ENCODE peak calls at places on chromosomes 11 and 22, in five cellular contexts. G, C, R, K and O are unnamed samples.

GRCh38 chr11:106286881-106287504 is 209.5 kb downstream of the AASDHPPT start:
- DNase-seq in G (no peak), C (no peak), R (no peak), K (no peak), O (no peak)

GRCh38 chr22:48177591-48177990 is 1415.1 kb downstream of the TBC1D22A start:
- DNase-seq in G (no peak), C (no peak), R (no peak), K (no peak), O (no peak)

GRCh38 chr11:73403541-73403940 is 27.3 kb downstream of the RELT start:
- DNase-seq in G (no peak), C (no peak), R (no peak), K (no peak), O (no peak)

GRCh38 chr11:115848080-115848479 is 343.9 kb upstream of the CADM1 start:
- DNase-seq in G (no peak), C (no peak), R (no peak), K (no peak), O (no peak)

GRCh38 chr11:75896843-75897419 is 81.9 kb downstream of the UVRAG start:
- DNase-seq in G (no peak), C (no peak), R (peak; percentile 40), K (peak; percentile 74), O (peak; percentile 63)

GRCh38 chr11:69718147-69718546 is 14.3 kb upstream of the FGF19 start:
- DNase-seq in G (no peak), C (no peak), R (no peak), K (peak; percentile 32), O (peak; percentile 6)

GRCh38 chr11:109939176-109939810 is 153.9 kb upstream of the ZC3H12C start:
- DNase-seq in G (no peak), C (peak; percentile 57), R (peak; percentile 85), K (peak; percentile 90), O (peak; percentile 85)

GRCh38 chr11:128610765-128611617 is 23.6 kb upstream of the ETS1 start:
- DNase-seq in G (no peak), C (peak; percentile 31), R (no peak), K (no peak), O (no peak)

GRCh38 chr11:27385245-27385644 is 22.2 kb upstream of the CCDC34 start:
- DNase-seq in G (no peak), C (no peak), R (peak; percentile 91), K (peak; percentile 97), O (peak; percentile 85)

GRCh38 chr22:17964647-17965046 is 59.7 kb downstream of the MICAL3 start:
- DNase-seq in G (no peak), C (no peak), R (no peak), K (no peak), O (no peak)

GRCh38 chr22:46600397-46600796 is 19.8 kb upstream of the GRAMD4 start:
- DNase-seq in G (no peak), C (no peak), R (no peak), K (no peak), O (no peak)

GRCh38 chr11:44364596-44364995 is 54.7 kb upstream of the ALX4 start:
- DNase-seq in G (no peak), C (no peak), R (no peak), K (no peak), O (no peak)
- H3K4me3 ChIP-seq in G (no peak overlapping the region), C (no peak overlapping the region), R (no peak overlapping the region), K (no peak overlapping the region), O (no peak overlapping the region)

DNA sequence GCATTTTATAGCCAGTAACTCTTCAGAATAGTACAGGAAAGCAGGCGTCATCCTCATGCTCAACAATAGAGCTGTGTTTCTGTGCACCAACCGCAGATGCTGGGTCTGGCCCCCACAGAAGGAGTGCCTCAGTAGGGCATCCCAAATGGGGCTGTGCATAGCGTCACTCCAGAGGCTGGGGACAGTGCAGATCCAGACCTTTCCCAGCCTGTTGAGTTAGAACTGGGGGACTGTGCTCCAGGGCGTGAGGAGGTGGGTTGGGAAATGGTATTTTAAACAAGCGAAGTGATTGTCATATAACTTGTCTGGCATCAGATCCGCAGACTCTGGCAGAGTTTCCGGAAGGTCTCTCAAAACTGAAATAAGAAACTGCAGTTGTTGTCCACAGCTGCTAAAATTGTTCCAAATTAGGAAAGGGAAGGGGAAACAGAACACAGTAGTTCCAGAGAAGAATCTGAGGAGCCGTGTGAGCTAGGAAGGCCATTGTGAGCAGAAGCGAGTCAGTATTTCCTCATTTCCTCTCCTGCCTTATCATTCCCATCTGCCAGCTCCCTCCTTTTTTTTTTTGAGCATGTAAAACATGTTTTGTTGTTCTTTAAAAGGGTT is 52.2 kb downstream of the JAM3 start:
- DNase-seq in G (no peak), C (no peak), R (peak; percentile 64), K (peak; percentile 78), O (peak; percentile 65)
- H3K4me3 ChIP-seq in G (no peak overlapping the region), C (no peak overlapping the region), R (peak overlapping the region; percentile 43), K (no peak overlapping the region), O (peak overlapping the region; percentile 16)

DNA sequence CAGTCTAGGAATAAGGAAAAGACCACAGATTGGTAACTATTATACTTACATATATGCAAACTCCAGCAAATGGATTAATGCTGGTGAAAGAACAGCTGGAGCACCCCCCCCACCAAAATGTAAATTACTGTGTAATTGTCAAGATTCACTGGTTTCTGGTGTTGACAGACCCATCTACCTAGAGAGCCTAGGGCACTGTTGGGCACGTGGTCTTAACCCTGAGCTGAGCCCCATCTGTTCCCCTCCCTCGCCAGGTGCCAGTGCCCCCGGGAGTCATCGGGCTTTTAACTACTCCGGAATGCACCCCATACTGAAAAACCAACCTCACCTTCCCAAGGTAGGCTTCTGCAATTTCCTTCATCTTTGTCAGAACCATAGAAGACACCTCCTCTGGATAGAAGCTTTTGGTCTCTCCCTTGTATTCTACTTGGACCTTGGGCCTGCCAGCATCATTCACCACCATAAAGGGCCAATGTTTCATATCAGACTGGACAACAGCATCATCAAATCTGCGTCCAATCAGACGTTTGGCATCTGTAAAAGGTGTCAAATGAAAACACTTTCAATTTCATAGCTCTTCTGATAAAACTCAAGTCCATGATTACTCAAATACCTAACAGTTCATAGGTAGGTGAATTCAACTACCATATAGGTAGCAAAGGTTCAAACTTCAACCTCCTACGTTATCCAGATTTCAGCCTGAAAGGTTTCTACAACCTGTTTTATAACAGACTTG is 1.5 kb downstream of the HSPA8 start:
- DNase-seq in G (no peak), C (no peak), R (no peak), K (peak; percentile 24), O (no peak)
- H3K4me3 ChIP-seq in G (peak overlapping the region; percentile 73), C (no peak overlapping the region), R (peak overlapping the region; percentile 98), K (peak overlapping the region; percentile 97), O (peak overlapping the region; percentile 100)

GRCh38 chr11:44880511-44880910 is 70.2 kb downstream of the TP53I11 start:
- DNase-seq in G (no peak), C (no peak), R (no peak), K (no peak), O (no peak)
- H3K4me3 ChIP-seq in G (no peak overlapping the region), C (no peak overlapping the region), R (no peak overlapping the region), K (no peak overlapping the region), O (no peak overlapping the region)

GRCh38 chr11:47356129-47356997 is 3.9 kb upstream of the MYBPC3 start:
- DNase-seq in G (no peak), C (no peak), R (no peak), K (no peak), O (no peak)

GRCh38 chr11:47355283-47356128 is 3.0 kb upstream of the MYBPC3 start:
- DNase-seq in G (peak; percentile 99), C (peak; percentile 98), R (peak; percentile 83), K (peak; percentile 95), O (peak; percentile 91)

GRCh38 chr11:47353978-47354774 is 1.7 kb upstream of the MYBPC3 start:
- DNase-seq in G (no peak), C (no peak), R (no peak), K (no peak), O (no peak)

GRCh38 chr11:47356998-47357329 is 4.5 kb upstream of the MYBPC3 start:
- DNase-seq in G (no peak), C (no peak), R (no peak), K (no peak), O (no peak)

GRCh38 chr11:47354913-47355282 is 2.4 kb upstream of the MYBPC3 start:
- DNase-seq in G (peak; percentile 68), C (no peak), R (no peak), K (no peak), O (no peak)
- H3K4me3 ChIP-seq in G (peak overlapping the region; percentile 53), C (no peak overlapping the region), R (peak overlapping the region; percentile 40), K (no peak overlapping the region), O (no peak overlapping the region)

GRCh38 chr11:60985501-60985900 is 14.0 kb downstream of the CD6 start:
- DNase-seq in G (no peak), C (no peak), R (no peak), K (no peak), O (no peak)

GRCh38 chr11:60988658-60989057 is 17.2 kb downstream of the CD6 start:
- DNase-seq in G (no peak), C (no peak), R (no peak), K (no peak), O (no peak)

GRCh38 chr11:60985991-60986915 is 14.8 kb downstream of the CD6 start:
- DNase-seq in G (no peak), C (no peak), R (peak; percentile 51), K (peak; percentile 64), O (peak; percentile 43)

GRCh38 chr11:60989108-60989650 is 17.7 kb downstream of the CD6 start:
- DNase-seq in G (no peak), C (no peak), R (no peak), K (no peak), O (no peak)

GRCh38 chr11:60987577-60988277 is 16.2 kb downstream of the CD6 start:
- DNase-seq in G (no peak), C (no peak), R (no peak), K (no peak), O (no peak)
- H3K4me3 ChIP-seq in G (no peak overlapping the region), C (no peak overlapping the region), R (no peak overlapping the region), K (no peak overlapping the region), O (no peak overlapping the region)

GRCh38 chr22:44669725-44670027 is 32.3 kb upstream of the PRR5 start:
- DNase-seq in G (no peak), C (no peak), R (no peak), K (no peak), O (peak; percentile 28)
- H3K4me3 ChIP-seq in G (no peak overlapping the region), C (no peak overlapping the region), R (peak overlapping the region; percentile 58), K (no peak overlapping the region), O (no peak overlapping the region)

GRCh38 chr11:66113132-66113856 is 43.2 kb downstream of the PACS1 start:
- DNase-seq in G (no peak), C (no peak), R (peak; percentile 92), K (peak; percentile 94), O (peak; percentile 93)
- H3K4me3 ChIP-seq in G (no peak overlapping the region), C (no peak overlapping the region), R (no peak overlapping the region), K (no peak overlapping the region), O (no peak overlapping the region)

GRCh38 chr11:6418958-6419611 is at the start of gene APBB1:
- DNase-seq in G (peak; percentile 75), C (peak; percentile 70), R (peak; percentile 59), K (peak; percentile 46), O (peak; percentile 46)
- H3K4me3 ChIP-seq in G (peak within 1 kb of the TSS; percentile 97), C (peak within 1 kb of the TSS; percentile 66), R (peak within 1 kb of the TSS; percentile 78), K (peak within 1 kb of the TSS; percentile 74), O (peak within 1 kb of the TSS; percentile 63)